ENCODE peak calls at places on chromosomes 7 and 10, in eight cellular contexts. One of them, this sample, is unnamed.

GRCh38 chr10:18008989-18009388 is 57.3 kb downstream of the SLC39A12 start:
- DNase-seq in spleen: no peak
- DNase-seq in stimulated activated naive CD4-positive, alpha-beta T cell: no peak
- DNase-seq in stimulated activated CD4-positive, alpha-beta T cell treated with anti-CD3 and anti-CD28 coated beads, Interleukin-1b, Interleukin-23, amount 100 ng/mL, for 1 hour: no peak
- DNase-seq in chondrocyte: no peak
- DNase-seq in RWPE1: no peak
- DNase-seq in OCI-LY7: no peak
- DNase-seq in SK-N-DZ: no peak
- DNase-seq in this sample: no peak

GRCh38 chr7:143375298-143376034 is 5.7 kb upstream of the ZYX start:
- DNase-seq in SK-N-DZ: no peak
- DNase-seq in OCI-LY7: peak
- DNase-seq in stimulated activated naive CD4-positive, alpha-beta T cell: peak
- DNase-seq in stimulated activated CD4-positive, alpha-beta T cell treated with anti-CD3 and anti-CD28 coated beads, Interleukin-1b, Interleukin-23, amount 100 ng/mL, for 1 hour: no peak
- DNase-seq in RWPE1: no peak
- DNase-seq in spleen: peak
- DNase-seq in chondrocyte: peak
- DNase-seq in this sample: no peak

GRCh38 chr10:100879741-100880360 is 32.9 kb upstream of the SLF2 start:
- DNase-seq in SK-N-DZ: no peak
- DNase-seq in OCI-LY7: no peak
- DNase-seq in spleen: no peak
- DNase-seq in stimulated activated CD4-positive, alpha-beta T cell treated with anti-CD3 and anti-CD28 coated beads, Interleukin-1b, Interleukin-23, amount 100 ng/mL, for 1 hour: no peak
- DNase-seq in stimulated activated naive CD4-positive, alpha-beta T cell: no peak
- DNase-seq in chondrocyte: peak
- DNase-seq in RWPE1: no peak
- DNase-seq in this sample: peak

GRCh38 chr10:75403144-75404022 is 1.8 kb upstream of the ZNF503 start:
- DNase-seq in RWPE1: no peak
- DNase-seq in spleen: no peak
- DNase-seq in stimulated activated naive CD4-positive, alpha-beta T cell: no peak
- DNase-seq in SK-N-DZ: peak
- DNase-seq in OCI-LY7: no peak
- DNase-seq in stimulated activated CD4-positive, alpha-beta T cell treated with anti-CD3 and anti-CD28 coated beads, Interleukin-1b, Interleukin-23, amount 100 ng/mL, for 1 hour: no peak
- DNase-seq in chondrocyte: no peak
- DNase-seq in this sample: peak

GRCh38 chr7:77570330-77571011 is 33.4 kb downstream of the PTPN12 start:
- DNase-seq in SK-N-DZ: no peak
- DNase-seq in stimulated activated CD4-positive, alpha-beta T cell treated with anti-CD3 and anti-CD28 coated beads, Interleukin-1b, Interleukin-23, amount 100 ng/mL, for 1 hour: no peak
- DNase-seq in RWPE1: no peak
- DNase-seq in chondrocyte: no peak
- DNase-seq in spleen: no peak
- DNase-seq in OCI-LY7: no peak
- DNase-seq in stimulated activated naive CD4-positive, alpha-beta T cell: no peak
- DNase-seq in this sample: no peak

GRCh38 chr7:44678468-44679179 is 70.0 kb upstream of the ZMIZ2 start:
- DNase-seq in RWPE1: peak
- DNase-seq in chondrocyte: peak
- DNase-seq in SK-N-DZ: no peak
- DNase-seq in spleen: peak
- DNase-seq in OCI-LY7: no peak
- DNase-seq in stimulated activated CD4-positive, alpha-beta T cell treated with anti-CD3 and anti-CD28 coated beads, Interleukin-1b, Interleukin-23, amount 100 ng/mL, for 1 hour: no peak
- DNase-seq in stimulated activated naive CD4-positive, alpha-beta T cell: no peak
- DNase-seq in this sample: no peak

GRCh38 chr7:100674441-100675407 is 1.2 kb downstream of the GNB2 start:
- DNase-seq in spleen: peak
- DNase-seq in RWPE1: no peak
- DNase-seq in SK-N-DZ: no peak
- DNase-seq in stimulated activated CD4-positive, alpha-beta T cell treated with anti-CD3 and anti-CD28 coated beads, Interleukin-1b, Interleukin-23, amount 100 ng/mL, for 1 hour: no peak
- DNase-seq in stimulated activated naive CD4-positive, alpha-beta T cell: peak
- DNase-seq in chondrocyte: no peak
- DNase-seq in OCI-LY7: peak
- DNase-seq in this sample: peak

GRCh38 chr7:121020243-121020642 is 31.7 kb downstream of the CPED1 start:
- DNase-seq in chondrocyte: no peak
- DNase-seq in stimulated activated naive CD4-positive, alpha-beta T cell: no peak
- DNase-seq in stimulated activated CD4-positive, alpha-beta T cell treated with anti-CD3 and anti-CD28 coated beads, Interleukin-1b, Interleukin-23, amount 100 ng/mL, for 1 hour: no peak
- DNase-seq in spleen: no peak
- DNase-seq in RWPE1: no peak
- DNase-seq in OCI-LY7: no peak
- DNase-seq in SK-N-DZ: no peak
- DNase-seq in this sample: no peak

GRCh38 chr10:129631011-129631410 is 164.0 kb downstream of the MGMT start:
- DNase-seq in spleen: no peak
- DNase-seq in SK-N-DZ: no peak
- DNase-seq in RWPE1: no peak
- DNase-seq in stimulated activated CD4-positive, alpha-beta T cell treated with anti-CD3 and anti-CD28 coated beads, Interleukin-1b, Interleukin-23, amount 100 ng/mL, for 1 hour: no peak
- DNase-seq in stimulated activated naive CD4-positive, alpha-beta T cell: no peak
- DNase-seq in OCI-LY7: no peak
- DNase-seq in chondrocyte: no peak
- DNase-seq in this sample: no peak

GRCh38 chr7:44762300-44762699 is 13.7 kb downstream of the ZMIZ2 start:
- DNase-seq in chondrocyte: peak
- DNase-seq in stimulated activated naive CD4-positive, alpha-beta T cell: no peak
- DNase-seq in stimulated activated CD4-positive, alpha-beta T cell treated with anti-CD3 and anti-CD28 coated beads, Interleukin-1b, Interleukin-23, amount 100 ng/mL, for 1 hour: no peak
- DNase-seq in spleen: no peak
- DNase-seq in RWPE1: no peak
- DNase-seq in SK-N-DZ: no peak
- DNase-seq in OCI-LY7: no peak
- DNase-seq in this sample: no peak

GRCh38 chr7:550881-551614 is 31.4 kb upstream of the PDGFA start:
- DNase-seq in SK-N-DZ: no peak
- DNase-seq in spleen: no peak
- DNase-seq in stimulated activated naive CD4-positive, alpha-beta T cell: no peak
- DNase-seq in stimulated activated CD4-positive, alpha-beta T cell treated with anti-CD3 and anti-CD28 coated beads, Interleukin-1b, Interleukin-23, amount 100 ng/mL, for 1 hour: no peak
- DNase-seq in chondrocyte: peak
- DNase-seq in OCI-LY7: no peak
- DNase-seq in RWPE1: no peak
- DNase-seq in this sample: no peak

GRCh38 chr10:75717126-75717916 is 285.9 kb downstream of the LRMDA start:
- DNase-seq in stimulated activated CD4-positive, alpha-beta T cell treated with anti-CD3 and anti-CD28 coated beads, Interleukin-1b, Interleukin-23, amount 100 ng/mL, for 1 hour: no peak
- DNase-seq in stimulated activated naive CD4-positive, alpha-beta T cell: no peak
- DNase-seq in RWPE1: no peak
- DNase-seq in chondrocyte: no peak
- DNase-seq in spleen: no peak
- DNase-seq in OCI-LY7: no peak
- DNase-seq in SK-N-DZ: no peak
- DNase-seq in this sample: no peak

GRCh38 chr10:93991596-93992284 is 2.0 kb upstream of the PLCE1 start:
- DNase-seq in RWPE1: peak
- DNase-seq in stimulated activated naive CD4-positive, alpha-beta T cell: no peak
- DNase-seq in chondrocyte: peak
- DNase-seq in SK-N-DZ: no peak
- DNase-seq in stimulated activated CD4-positive, alpha-beta T cell treated with anti-CD3 and anti-CD28 coated beads, Interleukin-1b, Interleukin-23, amount 100 ng/mL, for 1 hour: no peak
- DNase-seq in OCI-LY7: no peak
- DNase-seq in spleen: no peak
- DNase-seq in this sample: peak

GRCh38 chr10:96414303-96414702 is 55.5 kb upstream of the OPALIN start:
- DNase-seq in stimulated activated CD4-positive, alpha-beta T cell treated with anti-CD3 and anti-CD28 coated beads, Interleukin-1b, Interleukin-23, amount 100 ng/mL, for 1 hour: no peak
- DNase-seq in SK-N-DZ: no peak
- DNase-seq in spleen: no peak
- DNase-seq in chondrocyte: no peak
- DNase-seq in RWPE1: no peak
- DNase-seq in stimulated activated naive CD4-positive, alpha-beta T cell: no peak
- DNase-seq in OCI-LY7: no peak
- DNase-seq in this sample: no peak

GRCh38 chr10:20466731-20467130 is 430.4 kb downstream of the NEBL start:
- DNase-seq in spleen: no peak
- DNase-seq in stimulated activated naive CD4-positive, alpha-beta T cell: no peak
- DNase-seq in RWPE1: peak
- DNase-seq in SK-N-DZ: no peak
- DNase-seq in stimulated activated CD4-positive, alpha-beta T cell treated with anti-CD3 and anti-CD28 coated beads, Interleukin-1b, Interleukin-23, amount 100 ng/mL, for 1 hour: no peak
- DNase-seq in OCI-LY7: no peak
- DNase-seq in chondrocyte: no peak
- DNase-seq in this sample: no peak

GRCh38 chr7:72622532-72622931 is 205.5 kb downstream of the TYW1B start:
- DNase-seq in spleen: no peak
- DNase-seq in stimulated activated CD4-positive, alpha-beta T cell treated with anti-CD3 and anti-CD28 coated beads, Interleukin-1b, Interleukin-23, amount 100 ng/mL, for 1 hour: no peak
- DNase-seq in RWPE1: no peak
- DNase-seq in chondrocyte: no peak
- DNase-seq in SK-N-DZ: no peak
- DNase-seq in stimulated activated naive CD4-positive, alpha-beta T cell: no peak
- DNase-seq in OCI-LY7: no peak
- DNase-seq in this sample: no peak

GRCh38 chr10:77782328-77783061 is 144.1 kb downstream of the DLG5 start:
- DNase-seq in chondrocyte: no peak
- DNase-seq in stimulated activated naive CD4-positive, alpha-beta T cell: no peak
- DNase-seq in RWPE1: no peak
- DNase-seq in SK-N-DZ: no peak
- DNase-seq in spleen: no peak
- DNase-seq in stimulated activated CD4-positive, alpha-beta T cell treated with anti-CD3 and anti-CD28 coated beads, Interleukin-1b, Interleukin-23, amount 100 ng/mL, for 1 hour: no peak
- DNase-seq in OCI-LY7: no peak
- DNase-seq in this sample: no peak

GRCh38 chr10:132678436-132679216 is 107.3 kb downstream of the NKX6-2 start:
- DNase-seq in SK-N-DZ: no peak
- DNase-seq in stimulated activated naive CD4-positive, alpha-beta T cell: no peak
- DNase-seq in RWPE1: no peak
- DNase-seq in stimulated activated CD4-positive, alpha-beta T cell treated with anti-CD3 and anti-CD28 coated beads, Interleukin-1b, Interleukin-23, amount 100 ng/mL, for 1 hour: no peak
- DNase-seq in spleen: peak
- DNase-seq in chondrocyte: peak
- DNase-seq in OCI-LY7: no peak
- DNase-seq in this sample: no peak

GRCh38 chr7:124432009-124432578 is 333.5 kb downstream of the GPR37 start:
- DNase-seq in spleen: no peak
- DNase-seq in stimulated activated naive CD4-positive, alpha-beta T cell: no peak
- DNase-seq in SK-N-DZ: no peak
- DNase-seq in chondrocyte: no peak
- DNase-seq in OCI-LY7: no peak
- DNase-seq in stimulated activated CD4-positive, alpha-beta T cell treated with anti-CD3 and anti-CD28 coated beads, Interleukin-1b, Interleukin-23, amount 100 ng/mL, for 1 hour: no peak
- DNase-seq in RWPE1: no peak
- DNase-seq in this sample: no peak

GRCh38 chr10:3172081-3172445 is 519 bp downstream of the PITRM1 start:
- DNase-seq in SK-N-DZ: no peak
- DNase-seq in chondrocyte: no peak
- DNase-seq in stimulated activated naive CD4-positive, alpha-beta T cell: no peak
- DNase-seq in RWPE1: peak
- DNase-seq in OCI-LY7: no peak
- DNase-seq in spleen: peak
- DNase-seq in stimulated activated CD4-positive, alpha-beta T cell treated with anti-CD3 and anti-CD28 coated beads, Interleukin-1b, Interleukin-23, amount 100 ng/mL, for 1 hour: no peak
- DNase-seq in this sample: peak

GRCh38 chr10:55629792-55630490 is 731.1 kb downstream of the ZWINT start:
- DNase-seq in stimulated activated CD4-positive, alpha-beta T cell treated with anti-CD3 and anti-CD28 coated beads, Interleukin-1b, Interleukin-23, amount 100 ng/mL, for 1 hour: no peak
- DNase-seq in SK-N-DZ: peak
- DNase-seq in spleen: peak
- DNase-seq in RWPE1: peak
- DNase-seq in chondrocyte: no peak
- DNase-seq in OCI-LY7: no peak
- DNase-seq in stimulated activated naive CD4-positive, alpha-beta T cell: no peak
- DNase-seq in this sample: peak

GRCh38 chr7:47625861-47626444 is 44.0 kb upstream of the TNS3 start:
- DNase-seq in OCI-LY7: no peak
- DNase-seq in stimulated activated naive CD4-positive, alpha-beta T cell: no peak
- DNase-seq in chondrocyte: no peak
- DNase-seq in RWPE1: no peak
- DNase-seq in stimulated activated CD4-positive, alpha-beta T cell treated with anti-CD3 and anti-CD28 coated beads, Interleukin-1b, Interleukin-23, amount 100 ng/mL, for 1 hour: no peak
- DNase-seq in spleen: no peak
- DNase-seq in SK-N-DZ: no peak
- DNase-seq in this sample: peak

GRCh38 chr7:103446046-103446520 is at the start of gene SLC26A5:
- DNase-seq in SK-N-DZ: no peak
- DNase-seq in chondrocyte: no peak
- DNase-seq in RWPE1: peak
- DNase-seq in stimulated activated CD4-positive, alpha-beta T cell treated with anti-CD3 and anti-CD28 coated beads, Interleukin-1b, Interleukin-23, amount 100 ng/mL, for 1 hour: no peak
- DNase-seq in stimulated activated naive CD4-positive, alpha-beta T cell: no peak
- DNase-seq in spleen: peak
- DNase-seq in OCI-LY7: no peak
- DNase-seq in this sample: peak

GRCh38 chr7:155345490-155345889 is 47.8 kb downstream of the INSIG1 start:
- DNase-seq in RWPE1: no peak
- DNase-seq in stimulated activated CD4-positive, alpha-beta T cell treated with anti-CD3 and anti-CD28 coated beads, Interleukin-1b, Interleukin-23, amount 100 ng/mL, for 1 hour: no peak
- DNase-seq in OCI-LY7: no peak
- DNase-seq in spleen: no peak
- DNase-seq in stimulated activated naive CD4-positive, alpha-beta T cell: no peak
- DNase-seq in SK-N-DZ: no peak
- DNase-seq in chondrocyte: no peak
- DNase-seq in this sample: no peak

GRCh38 chr10:12847361-12847975 is 154.0 kb downstream of the CCDC3 start:
- DNase-seq in RWPE1: no peak
- DNase-seq in SK-N-DZ: peak
- DNase-seq in chondrocyte: no peak
- DNase-seq in OCI-LY7: peak
- DNase-seq in stimulated activated CD4-positive, alpha-beta T cell treated with anti-CD3 and anti-CD28 coated beads, Interleukin-1b, Interleukin-23, amount 100 ng/mL, for 1 hour: no peak
- DNase-seq in spleen: no peak
- DNase-seq in stimulated activated naive CD4-positive, alpha-beta T cell: no peak
- DNase-seq in this sample: peak

GRCh38 chr7:26993816-26994810 is 101.7 kb downstream of the HOXA1 start:
- DNase-seq in stimulated activated CD4-positive, alpha-beta T cell treated with anti-CD3 and anti-CD28 coated beads, Interleukin-1b, Interleukin-23, amount 100 ng/mL, for 1 hour: no peak
- DNase-seq in SK-N-DZ: no peak
- DNase-seq in RWPE1: no peak
- DNase-seq in chondrocyte: no peak
- DNase-seq in OCI-LY7: no peak
- DNase-seq in stimulated activated naive CD4-positive, alpha-beta T cell: no peak
- DNase-seq in spleen: no peak
- DNase-seq in this sample: no peak

GRCh38 chr10:122264442-122264841 is 6.7 kb upstream of the BTBD16 start:
- DNase-seq in stimulated activated CD4-positive, alpha-beta T cell treated with anti-CD3 and anti-CD28 coated beads, Interleukin-1b, Interleukin-23, amount 100 ng/mL, for 1 hour: no peak
- DNase-seq in SK-N-DZ: no peak
- DNase-seq in stimulated activated naive CD4-positive, alpha-beta T cell: no peak
- DNase-seq in RWPE1: no peak
- DNase-seq in chondrocyte: no peak
- DNase-seq in OCI-LY7: no peak
- DNase-seq in spleen: no peak
- DNase-seq in this sample: no peak

GRCh38 chr7:153942036-153942435 is 110.2 kb upstream of the DPP6 start:
- DNase-seq in RWPE1: no peak
- DNase-seq in OCI-LY7: no peak
- DNase-seq in chondrocyte: no peak
- DNase-seq in stimulated activated naive CD4-positive, alpha-beta T cell: no peak
- DNase-seq in stimulated activated CD4-positive, alpha-beta T cell treated with anti-CD3 and anti-CD28 coated beads, Interleukin-1b, Interleukin-23, amount 100 ng/mL, for 1 hour: no peak
- DNase-seq in spleen: no peak
- DNase-seq in SK-N-DZ: no peak
- DNase-seq in this sample: no peak

GRCh38 chr7:151137841-151138540 is 29.5 kb downstream of the GBX1 start:
- DNase-seq in stimulated activated CD4-positive, alpha-beta T cell treated with anti-CD3 and anti-CD28 coated beads, Interleukin-1b, Interleukin-23, amount 100 ng/mL, for 1 hour: no peak
- DNase-seq in OCI-LY7: no peak
- DNase-seq in SK-N-DZ: no peak
- DNase-seq in chondrocyte: peak
- DNase-seq in spleen: peak
- DNase-seq in RWPE1: no peak
- DNase-seq in stimulated activated naive CD4-positive, alpha-beta T cell: no peak
- DNase-seq in this sample: peak

GRCh38 chr10:97047788-97048187 is 138.0 kb downstream of the SLIT1 start:
- DNase-seq in SK-N-DZ: no peak
- DNase-seq in stimulated activated naive CD4-positive, alpha-beta T cell: no peak
- DNase-seq in spleen: no peak
- DNase-seq in stimulated activated CD4-positive, alpha-beta T cell treated with anti-CD3 and anti-CD28 coated beads, Interleukin-1b, Interleukin-23, amount 100 ng/mL, for 1 hour: no peak
- DNase-seq in RWPE1: no peak
- DNase-seq in chondrocyte: no peak
- DNase-seq in OCI-LY7: no peak
- DNase-seq in this sample: no peak

GRCh38 chr7:159211540-159212182 is 67.0 kb upstream of the VIPR2 start:
- DNase-seq in OCI-LY7: no peak
- DNase-seq in spleen: no peak
- DNase-seq in chondrocyte: no peak
- DNase-seq in stimulated activated naive CD4-positive, alpha-beta T cell: no peak
- DNase-seq in RWPE1: no peak
- DNase-seq in SK-N-DZ: peak
- DNase-seq in stimulated activated CD4-positive, alpha-beta T cell treated with anti-CD3 and anti-CD28 coated beads, Interleukin-1b, Interleukin-23, amount 100 ng/mL, for 1 hour: no peak
- DNase-seq in this sample: no peak

This sample was measured in GM23338.